ENCODE peak calls at places on chromosomes 3 and 15, in nine cellular contexts. One of them, this sample, is unnamed.

GRCh38 chr15:40466426-40467259 is 4.1 kb upstream of the CHST14 start:
- DNase-seq in dermis blood vessel endothelial cell: no peak
- DNase-seq in G401: no peak
- DNase-seq in astrocyte: no peak
- DNase-seq in MCF 10A: no peak
- DNase-seq in endothelial cell: no peak
- DNase-seq in chondrocyte: peak; percentile 35
- DNase-seq in right lobe of liver: no peak
- DNase-seq in activated T-helper 1 cell treated with anti-CD3 and anti-CD28 coated beads, Interleukin-12 subunit alpha, Interleukin-12 subunit beta, Interleukin-2, Interleukin-4 antibody, amounts not matched to agents 30 ng/mL and 10 ng/mL and 1 ng/mL, durations not matched to agents 14 hours and 24 hours and 36 hours: no peak
- DNase-seq in this sample: no peak

GRCh38 chr3:11300970-11301369 is 28.8 kb downstream of the ATG7 start:
- DNase-seq in right lobe of liver: no peak
- DNase-seq in G401: no peak
- DNase-seq in chondrocyte: no peak
- DNase-seq in activated T-helper 1 cell treated with anti-CD3 and anti-CD28 coated beads, Interleukin-12 subunit alpha, Interleukin-12 subunit beta, Interleukin-2, Interleukin-4 antibody, amounts not matched to agents 30 ng/mL and 10 ng/mL and 1 ng/mL, durations not matched to agents 14 hours and 24 hours and 36 hours: no peak
- DNase-seq in endothelial cell: no peak
- DNase-seq in dermis blood vessel endothelial cell: no peak
- DNase-seq in astrocyte: peak; percentile 24
- DNase-seq in MCF 10A: no peak
- DNase-seq in this sample: no peak

GRCh38 chr3:48623851-48624547 is 2.4 kb upstream of the TMEM89 start:
- DNase-seq in endothelial cell: no peak
- DNase-seq in G401: no peak
- DNase-seq in chondrocyte: no peak
- DNase-seq in astrocyte: no peak
- DNase-seq in activated T-helper 1 cell treated with anti-CD3 and anti-CD28 coated beads, Interleukin-12 subunit alpha, Interleukin-12 subunit beta, Interleukin-2, Interleukin-4 antibody, amounts not matched to agents 30 ng/mL and 10 ng/mL and 1 ng/mL, durations not matched to agents 14 hours and 24 hours and 36 hours: no peak
- DNase-seq in MCF 10A: no peak
- DNase-seq in right lobe of liver: no peak
- DNase-seq in dermis blood vessel endothelial cell: no peak
- DNase-seq in this sample: no peak

GRCh38 chr15:29115093-29115991 is 154.3 kb downstream of the NSMCE3 start:
- DNase-seq in G401: peak; percentile 66
- DNase-seq in MCF 10A: no peak
- DNase-seq in chondrocyte: no peak
- DNase-seq in endothelial cell: peak; percentile 68
- DNase-seq in right lobe of liver: no peak
- DNase-seq in activated T-helper 1 cell treated with anti-CD3 and anti-CD28 coated beads, Interleukin-12 subunit alpha, Interleukin-12 subunit beta, Interleukin-2, Interleukin-4 antibody, amounts not matched to agents 30 ng/mL and 10 ng/mL and 1 ng/mL, durations not matched to agents 14 hours and 24 hours and 36 hours: no peak
- DNase-seq in astrocyte: no peak
- DNase-seq in dermis blood vessel endothelial cell: peak; percentile 32
- DNase-seq in this sample: peak; percentile 69

GRCh38 chr15:70197318-70197944 is 99.7 kb upstream of the TLE3 start:
- DNase-seq in G401: no peak
- DNase-seq in endothelial cell: no peak
- DNase-seq in MCF 10A: peak; percentile 63
- DNase-seq in activated T-helper 1 cell treated with anti-CD3 and anti-CD28 coated beads, Interleukin-12 subunit alpha, Interleukin-12 subunit beta, Interleukin-2, Interleukin-4 antibody, amounts not matched to agents 30 ng/mL and 10 ng/mL and 1 ng/mL, durations not matched to agents 14 hours and 24 hours and 36 hours: no peak
- DNase-seq in chondrocyte: no peak
- DNase-seq in dermis blood vessel endothelial cell: no peak
- DNase-seq in right lobe of liver: no peak
- DNase-seq in astrocyte: peak; percentile 26
- DNase-seq in this sample: no peak

GRCh38 chr3:62873672-62874397 is 1.4 kb downstream of the CADPS start:
- DNase-seq in astrocyte: peak; percentile 50
- DNase-seq in MCF 10A: no peak
- DNase-seq in right lobe of liver: no peak
- DNase-seq in endothelial cell: peak; percentile 58
- DNase-seq in activated T-helper 1 cell treated with anti-CD3 and anti-CD28 coated beads, Interleukin-12 subunit alpha, Interleukin-12 subunit beta, Interleukin-2, Interleukin-4 antibody, amounts not matched to agents 30 ng/mL and 10 ng/mL and 1 ng/mL, durations not matched to agents 14 hours and 24 hours and 36 hours: no peak
- DNase-seq in chondrocyte: peak; percentile 85
- DNase-seq in G401: peak; percentile 79
- DNase-seq in dermis blood vessel endothelial cell: no peak
- DNase-seq in this sample: peak; percentile 89

GRCh38 chr3:56621686-56622085 is 61.4 kb downstream of the TASOR start:
- DNase-seq in astrocyte: no peak
- DNase-seq in chondrocyte: no peak
- DNase-seq in right lobe of liver: no peak
- DNase-seq in G401: no peak
- DNase-seq in activated T-helper 1 cell treated with anti-CD3 and anti-CD28 coated beads, Interleukin-12 subunit alpha, Interleukin-12 subunit beta, Interleukin-2, Interleukin-4 antibody, amounts not matched to agents 30 ng/mL and 10 ng/mL and 1 ng/mL, durations not matched to agents 14 hours and 24 hours and 36 hours: no peak
- DNase-seq in dermis blood vessel endothelial cell: no peak
- DNase-seq in endothelial cell: no peak
- DNase-seq in MCF 10A: no peak
- DNase-seq in this sample: no peak

GRCh38 chr15:75224281-75224680 is 22.6 kb downstream of the C15orf39 start:
- DNase-seq in dermis blood vessel endothelial cell: no peak
- DNase-seq in astrocyte: no peak
- DNase-seq in G401: no peak
- DNase-seq in endothelial cell: no peak
- DNase-seq in MCF 10A: no peak
- DNase-seq in chondrocyte: no peak
- DNase-seq in activated T-helper 1 cell treated with anti-CD3 and anti-CD28 coated beads, Interleukin-12 subunit alpha, Interleukin-12 subunit beta, Interleukin-2, Interleukin-4 antibody, amounts not matched to agents 30 ng/mL and 10 ng/mL and 1 ng/mL, durations not matched to agents 14 hours and 24 hours and 36 hours: no peak
- DNase-seq in right lobe of liver: no peak
- DNase-seq in this sample: no peak

GRCh38 chr15:80841537-80841936 is 62.4 kb downstream of the CEMIP start:
- DNase-seq in dermis blood vessel endothelial cell: no peak
- DNase-seq in chondrocyte: no peak
- DNase-seq in endothelial cell: no peak
- DNase-seq in right lobe of liver: no peak
- DNase-seq in G401: no peak
- DNase-seq in activated T-helper 1 cell treated with anti-CD3 and anti-CD28 coated beads, Interleukin-12 subunit alpha, Interleukin-12 subunit beta, Interleukin-2, Interleukin-4 antibody, amounts not matched to agents 30 ng/mL and 10 ng/mL and 1 ng/mL, durations not matched to agents 14 hours and 24 hours and 36 hours: no peak
- DNase-seq in astrocyte: no peak
- DNase-seq in MCF 10A: no peak
- DNase-seq in this sample: no peak

GRCh38 chr3:24100694-24101402 is 155.8 kb downstream of the NR1D2 start:
- DNase-seq in activated T-helper 1 cell treated with anti-CD3 and anti-CD28 coated beads, Interleukin-12 subunit alpha, Interleukin-12 subunit beta, Interleukin-2, Interleukin-4 antibody, amounts not matched to agents 30 ng/mL and 10 ng/mL and 1 ng/mL, durations not matched to agents 14 hours and 24 hours and 36 hours: no peak
- DNase-seq in G401: no peak
- DNase-seq in dermis blood vessel endothelial cell: no peak
- DNase-seq in astrocyte: no peak
- DNase-seq in endothelial cell: no peak
- DNase-seq in MCF 10A: no peak
- DNase-seq in chondrocyte: no peak
- DNase-seq in right lobe of liver: no peak
- DNase-seq in this sample: no peak

GRCh38 chr15:44798815-44799214 is 62.5 kb downstream of the TRIM69 start:
- DNase-seq in MCF 10A: peak; percentile 8
- DNase-seq in chondrocyte: no peak
- DNase-seq in endothelial cell: no peak
- DNase-seq in G401: no peak
- DNase-seq in dermis blood vessel endothelial cell: peak; percentile 47
- DNase-seq in astrocyte: no peak
- DNase-seq in right lobe of liver: no peak
- DNase-seq in activated T-helper 1 cell treated with anti-CD3 and anti-CD28 coated beads, Interleukin-12 subunit alpha, Interleukin-12 subunit beta, Interleukin-2, Interleukin-4 antibody, amounts not matched to agents 30 ng/mL and 10 ng/mL and 1 ng/mL, durations not matched to agents 14 hours and 24 hours and 36 hours: no peak
- DNase-seq in this sample: no peak

GRCh38 chr3:197407053-197407452 is 108.6 kb upstream of the DLG1 start:
- DNase-seq in endothelial cell: no peak
- DNase-seq in MCF 10A: no peak
- DNase-seq in right lobe of liver: no peak
- DNase-seq in activated T-helper 1 cell treated with anti-CD3 and anti-CD28 coated beads, Interleukin-12 subunit alpha, Interleukin-12 subunit beta, Interleukin-2, Interleukin-4 antibody, amounts not matched to agents 30 ng/mL and 10 ng/mL and 1 ng/mL, durations not matched to agents 14 hours and 24 hours and 36 hours: no peak
- DNase-seq in astrocyte: no peak
- DNase-seq in dermis blood vessel endothelial cell: no peak
- DNase-seq in chondrocyte: no peak
- DNase-seq in G401: no peak
- DNase-seq in this sample: no peak

GRCh38 chr15:63263519-63263918 is 13.9 kb upstream of the APH1B start:
- DNase-seq in activated T-helper 1 cell treated with anti-CD3 and anti-CD28 coated beads, Interleukin-12 subunit alpha, Interleukin-12 subunit beta, Interleukin-2, Interleukin-4 antibody, amounts not matched to agents 30 ng/mL and 10 ng/mL and 1 ng/mL, durations not matched to agents 14 hours and 24 hours and 36 hours: no peak
- DNase-seq in G401: no peak
- DNase-seq in MCF 10A: no peak
- DNase-seq in right lobe of liver: no peak
- DNase-seq in chondrocyte: no peak
- DNase-seq in endothelial cell: no peak
- DNase-seq in dermis blood vessel endothelial cell: no peak
- DNase-seq in astrocyte: no peak
- DNase-seq in this sample: no peak

GRCh38 chr3:148697311-148698189 is at the start of gene AGTR1:
- DNase-seq in MCF 10A: no peak
- DNase-seq in dermis blood vessel endothelial cell: no peak
- DNase-seq in right lobe of liver: peak; percentile 90
- DNase-seq in astrocyte: peak; percentile 28
- DNase-seq in G401: no peak
- DNase-seq in chondrocyte: no peak
- DNase-seq in endothelial cell: peak; percentile 58
- DNase-seq in activated T-helper 1 cell treated with anti-CD3 and anti-CD28 coated beads, Interleukin-12 subunit alpha, Interleukin-12 subunit beta, Interleukin-2, Interleukin-4 antibody, amounts not matched to agents 30 ng/mL and 10 ng/mL and 1 ng/mL, durations not matched to agents 14 hours and 24 hours and 36 hours: no peak
- DNase-seq in this sample: peak; percentile 79